ENCODE peak calls at places on chromosomes 5 and 9, in nine cellular contexts. Y is AG09309, J is WERI-Rb-1, P is fibroblast of lung, X is transverse colon, N is ascending aorta, F is neuronal stem cell, O is uterus, A is coronary artery. E is an unnamed sample.

GRCh38 chr9:98943682-98944129 is at the start of gene COL15A1:
- DNase-seq in Y (no peak), J (peak; percentile 38), P (peak; percentile 33), X (no peak), N (no peak), F (peak; percentile 64), O (peak; percentile 66), A (peak; percentile 79), E (peak; percentile 81)

GRCh38 chr5:126354012-126354856 is 69.0 kb upstream of the GRAMD2B start:
- DNase-seq in Y (peak; percentile 96), J (no peak), P (peak; percentile 99), X (no peak), N (no peak), F (no peak), O (no peak), A (no peak), E (no peak)

GRCh38 chr9:124859803-124860581 is 1.8 kb downstream of the RPL35 start:
- DNase-seq in Y (no peak), J (no peak), P (no peak), X (no peak), N (no peak), F (no peak), O (no peak), A (no peak), E (no peak)

GRCh38 chr5:6721442-6721841 is 8.2 kb downstream of the TENT4A start:
- DNase-seq in Y (no peak), J (no peak), P (no peak), X (no peak), N (no peak), F (no peak), O (no peak), A (peak; percentile 64), E (peak; percentile 86)

GRCh38 chr5:179346401-179346800 is 1.1 kb upstream of the ADAMTS2 start:
- DNase-seq in Y (no peak), J (no peak), P (peak; percentile 15), X (no peak), N (no peak), F (no peak), O (no peak), A (no peak), E (no peak)

GRCh38 chr9:112836394-112836793 is 54.3 kb downstream of the SLC46A2 start:
- DNase-seq in Y (no peak), J (no peak), P (no peak), X (peak; percentile 73), N (no peak), F (no peak), O (no peak), A (no peak), E (no peak)

GRCh38 chr9:87609002-87609401 is 111.3 kb downstream of the DAPK1 start:
- DNase-seq in Y (no peak), J (no peak), P (no peak), X (no peak), N (no peak), F (no peak), O (no peak), A (peak; percentile 11), E (no peak)

GRCh38 chr9:130890869-130891698 is 5.5 kb downstream of the QRFP start:
- DNase-seq in Y (no peak), J (no peak), P (no peak), X (no peak), N (no peak), F (no peak), O (no peak), A (no peak), E (no peak)

GRCh38 chr9:131468031-131468430 is 34.7 kb upstream of the POMT1 start:
- DNase-seq in Y (no peak), J (no peak), P (no peak), X (no peak), N (no peak), F (no peak), O (no peak), A (peak; percentile 28), E (peak; percentile 20)

GRCh38 chr5:54656261-54656728 is 138.7 kb downstream of the SNX18 start:
- DNase-seq in Y (no peak), J (no peak), P (peak; percentile 70), X (peak; percentile 14), N (no peak), F (no peak), O (no peak), A (no peak), E (peak; percentile 56)

GRCh38 chr9:127004946-127005769 is 90.6 kb downstream of the RALGPS1 start:
- DNase-seq in Y (no peak), J (no peak), P (peak; percentile 73), X (no peak), N (no peak), F (no peak), O (no peak), A (no peak), E (no peak)

DNA sequence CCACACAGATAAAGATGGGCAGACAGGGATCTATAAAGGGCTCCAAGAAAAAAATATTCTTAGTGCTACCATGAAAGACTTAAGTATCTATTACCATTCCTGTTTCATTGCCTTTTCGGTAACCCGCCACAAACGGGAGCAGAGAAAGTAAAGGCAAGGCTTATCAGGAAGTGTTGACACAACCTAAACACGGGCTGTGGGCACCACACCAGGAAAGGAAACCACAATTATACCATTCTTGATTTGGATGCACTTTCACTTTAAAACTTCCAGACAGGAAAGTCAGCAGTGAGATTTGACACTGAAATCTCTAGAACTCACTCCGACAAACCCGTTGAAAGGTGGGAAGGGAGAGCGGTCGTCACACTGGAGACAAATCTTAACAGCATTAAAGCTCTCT is 6.5 kb downstream of the TLE1 start:
- DNase-seq in Y (no peak), J (no peak), P (peak; percentile 64), X (peak; percentile 44), N (no peak), F (no peak), O (no peak), A (no peak), E (no peak)
- H3K4me3 ChIP-seq in Y (no peak overlapping the region), J (no peak overlapping the region), P (peak overlapping the region; percentile 6), X (no peak overlapping the region), N (peak overlapping the region; percentile 83), F (no peak overlapping the region), O (peak overlapping the region; percentile 2), A (peak overlapping the region; percentile 43), E (no peak overlapping the region)

GRCh38 chr5:151822141-151822540 is 50.4 kb downstream of the G3BP1 start:
- DNase-seq in Y (no peak), J (no peak), P (no peak), X (no peak), N (no peak), F (no peak), O (no peak), A (no peak), E (no peak)

GRCh38 chr5:151815051-151815450 is 43.3 kb downstream of the G3BP1 start:
- DNase-seq in Y (no peak), J (no peak), P (no peak), X (no peak), N (no peak), F (no peak), O (no peak), A (no peak), E (no peak)

GRCh38 chr5:151819830-151820229 is 48.1 kb downstream of the G3BP1 start:
- DNase-seq in Y (no peak), J (no peak), P (no peak), X (no peak), N (no peak), F (no peak), O (no peak), A (no peak), E (no peak)

GRCh38 chr5:151825445-151825844 is 53.7 kb downstream of the G3BP1 start:
- DNase-seq in Y (peak; percentile 45), J (peak; percentile 59), P (peak; percentile 53), X (peak; percentile 57), N (no peak), F (peak; percentile 71), O (peak; percentile 23), A (no peak), E (no peak)

GRCh38 chr5:151820903-151821302 is 49.1 kb downstream of the G3BP1 start:
- DNase-seq in Y (no peak), J (no peak), P (no peak), X (peak; percentile 15), N (no peak), F (no peak), O (no peak), A (no peak), E (no peak)
- H3K4me3 ChIP-seq in Y (no peak overlapping the region), J (no peak overlapping the region), P (no peak overlapping the region), X (no peak overlapping the region), N (no peak overlapping the region), F (no peak overlapping the region), O (no peak overlapping the region), A (no peak overlapping the region), E (no peak overlapping the region)

GRCh38 chr9:20240498-20240897 is 381.8 kb downstream of the MLLT3 start:
- DNase-seq in Y (no peak), J (no peak), P (no peak), X (no peak), N (no peak), F (no peak), O (no peak), A (no peak), E (no peak)
- H3K4me3 ChIP-seq in Y (no peak overlapping the region), J (no peak overlapping the region), P (no peak overlapping the region), X (no peak overlapping the region), N (no peak overlapping the region), F (no peak overlapping the region), O (no peak overlapping the region), A (no peak overlapping the region), E (no peak overlapping the region)

GRCh38 chr9:134321571-134321930 is 4.7 kb upstream of the RXRA start:
- DNase-seq in Y (no peak), J (peak; percentile 1), P (no peak), X (peak; percentile 10), N (peak; percentile 1), F (no peak), O (peak; percentile 6), A (no peak), E (no peak)
- H3K4me3 ChIP-seq in Y (no peak overlapping the region), J (no peak overlapping the region), P (no peak overlapping the region), X (no peak overlapping the region), N (no peak overlapping the region), F (no peak overlapping the region), O (no peak overlapping the region), A (no peak overlapping the region), E (no peak overlapping the region)

GRCh38 chr5:151095341-151096000 is 14.6 kb upstream of the TNIP1 start:
- DNase-seq in Y (no peak), J (peak; percentile 19), P (peak; percentile 21), X (peak; percentile 91), N (no peak), F (no peak), O (no peak), A (no peak), E (no peak)
- H3K4me3 ChIP-seq in Y (no peak overlapping the region), J (no peak overlapping the region), P (no peak overlapping the region), X (no peak overlapping the region), N (no peak overlapping the region), F (no peak overlapping the region), O (no peak overlapping the region), A (no peak overlapping the region), E (no peak overlapping the region)